ENCODE peak calls at places on chromosomes 12 and 14, in six cellular contexts. One of them, this sample, is unnamed.

GRCh38 chr12:93573552-93574223 is 1.2 kb downstream of the SOCS2 start:
- DNase-seq in SHP77 treated with DMSO at 0.1 percent for 48 hours: no peak
- DNase-seq in epithelial cell of esophagus: peak
- DNase-seq in NCI-H226: no peak
- DNase-seq in iris pigment epithelial cell: peak
- DNase-seq in activated T-cell treated with anti-CD3 and anti-CD28 coated beads, Interleukin-2, amount 50 U/mL, for 72 hours: peak
- DNase-seq in this sample: no peak

GRCh38 chr12:95820096-95820703 is 29.6 kb upstream of the NTN4 start:
- DNase-seq in SHP77 treated with DMSO at 0.1 percent for 48 hours: peak
- DNase-seq in epithelial cell of esophagus: peak
- DNase-seq in NCI-H226: no peak
- DNase-seq in iris pigment epithelial cell: peak
- DNase-seq in activated T-cell treated with anti-CD3 and anti-CD28 coated beads, Interleukin-2, amount 50 U/mL, for 72 hours: no peak
- DNase-seq in this sample: peak

GRCh38 chr12:59847127-59847526 is 251.3 kb downstream of the SLC16A7 start:
- DNase-seq in SHP77 treated with DMSO at 0.1 percent for 48 hours: no peak
- DNase-seq in epithelial cell of esophagus: peak
- DNase-seq in NCI-H226: no peak
- DNase-seq in iris pigment epithelial cell: no peak
- DNase-seq in activated T-cell treated with anti-CD3 and anti-CD28 coated beads, Interleukin-2, amount 50 U/mL, for 72 hours: no peak
- DNase-seq in this sample: no peak

GRCh38 chr12:108484431-108484830 is 30.6 kb upstream of the FICD start:
- DNase-seq in SHP77 treated with DMSO at 0.1 percent for 48 hours: no peak
- DNase-seq in epithelial cell of esophagus: peak
- DNase-seq in NCI-H226: no peak
- DNase-seq in iris pigment epithelial cell: no peak
- DNase-seq in activated T-cell treated with anti-CD3 and anti-CD28 coated beads, Interleukin-2, amount 50 U/mL, for 72 hours: no peak
- DNase-seq in this sample: no peak

GRCh38 chr12:70828391-70828790 is 92.1 kb downstream of the PTPRR start:
- DNase-seq in SHP77 treated with DMSO at 0.1 percent for 48 hours: no peak
- DNase-seq in epithelial cell of esophagus: no peak
- DNase-seq in NCI-H226: no peak
- DNase-seq in iris pigment epithelial cell: no peak
- DNase-seq in activated T-cell treated with anti-CD3 and anti-CD28 coated beads, Interleukin-2, amount 50 U/mL, for 72 hours: no peak
- DNase-seq in this sample: no peak

GRCh38 chr12:56628671-56629458 is 1.3 kb downstream of the BAZ2A start:
- DNase-seq in SHP77 treated with DMSO at 0.1 percent for 48 hours: no peak
- DNase-seq in epithelial cell of esophagus: peak
- DNase-seq in NCI-H226: peak
- DNase-seq in iris pigment epithelial cell: peak
- DNase-seq in activated T-cell treated with anti-CD3 and anti-CD28 coated beads, Interleukin-2, amount 50 U/mL, for 72 hours: peak
- DNase-seq in this sample: peak

GRCh38 chr12:45849289-45849688 is 119.8 kb downstream of the ARID2 start:
- DNase-seq in SHP77 treated with DMSO at 0.1 percent for 48 hours: no peak
- DNase-seq in epithelial cell of esophagus: no peak
- DNase-seq in NCI-H226: no peak
- DNase-seq in iris pigment epithelial cell: no peak
- DNase-seq in activated T-cell treated with anti-CD3 and anti-CD28 coated beads, Interleukin-2, amount 50 U/mL, for 72 hours: no peak
- DNase-seq in this sample: no peak

GRCh38 chr12:89389755-89390661 is 37.7 kb upstream of the DUSP6 start:
- DNase-seq in SHP77 treated with DMSO at 0.1 percent for 48 hours: no peak
- DNase-seq in epithelial cell of esophagus: no peak
- DNase-seq in NCI-H226: peak
- DNase-seq in iris pigment epithelial cell: peak
- DNase-seq in activated T-cell treated with anti-CD3 and anti-CD28 coated beads, Interleukin-2, amount 50 U/mL, for 72 hours: peak
- DNase-seq in this sample: no peak

GRCh38 chr12:101697197-101697929 is at the start of gene CHPT1:
- DNase-seq in SHP77 treated with DMSO at 0.1 percent for 48 hours: peak
- DNase-seq in epithelial cell of esophagus: no peak
- DNase-seq in NCI-H226: peak
- DNase-seq in iris pigment epithelial cell: peak
- DNase-seq in activated T-cell treated with anti-CD3 and anti-CD28 coated beads, Interleukin-2, amount 50 U/mL, for 72 hours: peak
- DNase-seq in this sample: peak

GRCh38 chr12:77152623-77153193 is 87.3 kb upstream of the E2F7 start:
- DNase-seq in SHP77 treated with DMSO at 0.1 percent for 48 hours: no peak
- DNase-seq in epithelial cell of esophagus: peak
- DNase-seq in NCI-H226: no peak
- DNase-seq in iris pigment epithelial cell: peak
- DNase-seq in activated T-cell treated with anti-CD3 and anti-CD28 coated beads, Interleukin-2, amount 50 U/mL, for 72 hours: no peak
- DNase-seq in this sample: peak

GRCh38 chr14:95835331-95835730 is 41.3 kb upstream of the TUNAR start:
- DNase-seq in SHP77 treated with DMSO at 0.1 percent for 48 hours: no peak
- DNase-seq in epithelial cell of esophagus: no peak
- DNase-seq in NCI-H226: no peak
- DNase-seq in iris pigment epithelial cell: no peak
- DNase-seq in activated T-cell treated with anti-CD3 and anti-CD28 coated beads, Interleukin-2, amount 50 U/mL, for 72 hours: peak
- DNase-seq in this sample: no peak

GRCh38 chr14:81330619-81331122 is 69.5 kb downstream of the STON2 start:
- DNase-seq in SHP77 treated with DMSO at 0.1 percent for 48 hours: no peak
- DNase-seq in epithelial cell of esophagus: peak
- DNase-seq in NCI-H226: no peak
- DNase-seq in iris pigment epithelial cell: no peak
- DNase-seq in activated T-cell treated with anti-CD3 and anti-CD28 coated beads, Interleukin-2, amount 50 U/mL, for 72 hours: no peak
- DNase-seq in this sample: no peak

GRCh38 chr12:18998343-18999270 is 130.9 kb upstream of the PLEKHA5 start:
- DNase-seq in SHP77 treated with DMSO at 0.1 percent for 48 hours: no peak
- DNase-seq in epithelial cell of esophagus: peak
- DNase-seq in NCI-H226: peak
- DNase-seq in iris pigment epithelial cell: peak
- DNase-seq in activated T-cell treated with anti-CD3 and anti-CD28 coated beads, Interleukin-2, amount 50 U/mL, for 72 hours: no peak
- DNase-seq in this sample: no peak

GRCh38 chr14:22737052-22737451 is 29.4 kb upstream of the OXA1L start:
- DNase-seq in SHP77 treated with DMSO at 0.1 percent for 48 hours: no peak
- DNase-seq in epithelial cell of esophagus: no peak
- DNase-seq in NCI-H226: no peak
- DNase-seq in iris pigment epithelial cell: peak
- DNase-seq in activated T-cell treated with anti-CD3 and anti-CD28 coated beads, Interleukin-2, amount 50 U/mL, for 72 hours: peak
- DNase-seq in this sample: peak

GRCh38 chr14:96861568-96862310 is 64.6 kb downstream of the VRK1 start:
- DNase-seq in SHP77 treated with DMSO at 0.1 percent for 48 hours: no peak
- DNase-seq in epithelial cell of esophagus: no peak
- DNase-seq in NCI-H226: no peak
- DNase-seq in iris pigment epithelial cell: no peak
- DNase-seq in activated T-cell treated with anti-CD3 and anti-CD28 coated beads, Interleukin-2, amount 50 U/mL, for 72 hours: no peak
- DNase-seq in this sample: no peak

GRCh38 chr12:25723921-25724491 is 170.9 kb upstream of the LMNTD1 start:
- DNase-seq in SHP77 treated with DMSO at 0.1 percent for 48 hours: no peak
- DNase-seq in epithelial cell of esophagus: peak
- DNase-seq in NCI-H226: no peak
- DNase-seq in iris pigment epithelial cell: peak
- DNase-seq in activated T-cell treated with anti-CD3 and anti-CD28 coated beads, Interleukin-2, amount 50 U/mL, for 72 hours: no peak
- DNase-seq in this sample: peak

GRCh38 chr12:64404470-64405446 is 566 bp downstream of the XPOT start:
- DNase-seq in SHP77 treated with DMSO at 0.1 percent for 48 hours: no peak
- DNase-seq in epithelial cell of esophagus: peak
- DNase-seq in NCI-H226: peak
- DNase-seq in iris pigment epithelial cell: peak
- DNase-seq in activated T-cell treated with anti-CD3 and anti-CD28 coated beads, Interleukin-2, amount 50 U/mL, for 72 hours: peak
- DNase-seq in this sample: peak

GRCh38 chr14:32312010-32312331 is 17.1 kb upstream of the AKAP6 start:
- DNase-seq in SHP77 treated with DMSO at 0.1 percent for 48 hours: no peak
- DNase-seq in epithelial cell of esophagus: no peak
- DNase-seq in NCI-H226: no peak
- DNase-seq in iris pigment epithelial cell: no peak
- DNase-seq in activated T-cell treated with anti-CD3 and anti-CD28 coated beads, Interleukin-2, amount 50 U/mL, for 72 hours: no peak
- DNase-seq in this sample: no peak

GRCh38 chr14:54589076-54589475 is 22.1 kb downstream of the SAMD4A start:
- DNase-seq in SHP77 treated with DMSO at 0.1 percent for 48 hours: no peak
- DNase-seq in epithelial cell of esophagus: peak
- DNase-seq in NCI-H226: peak
- DNase-seq in iris pigment epithelial cell: peak
- DNase-seq in activated T-cell treated with anti-CD3 and anti-CD28 coated beads, Interleukin-2, amount 50 U/mL, for 72 hours: no peak
- DNase-seq in this sample: no peak

GRCh38 chr14:55530464-55530863 is 49.5 kb upstream of the KTN1 start:
- DNase-seq in SHP77 treated with DMSO at 0.1 percent for 48 hours: no peak
- DNase-seq in epithelial cell of esophagus: no peak
- DNase-seq in NCI-H226: no peak
- DNase-seq in iris pigment epithelial cell: no peak
- DNase-seq in activated T-cell treated with anti-CD3 and anti-CD28 coated beads, Interleukin-2, amount 50 U/mL, for 72 hours: no peak
- DNase-seq in this sample: no peak

GRCh38 chr12:2974560-2974971 is 15.4 kb downstream of the TEAD4 start:
- DNase-seq in SHP77 treated with DMSO at 0.1 percent for 48 hours: no peak
- DNase-seq in epithelial cell of esophagus: peak
- DNase-seq in NCI-H226: peak
- DNase-seq in iris pigment epithelial cell: peak
- DNase-seq in activated T-cell treated with anti-CD3 and anti-CD28 coated beads, Interleukin-2, amount 50 U/mL, for 72 hours: no peak
- DNase-seq in this sample: no peak

GRCh38 chr14:55122441-55122986 is 6.5 kb upstream of the LGALS3 start:
- DNase-seq in SHP77 treated with DMSO at 0.1 percent for 48 hours: no peak
- DNase-seq in epithelial cell of esophagus: peak
- DNase-seq in NCI-H226: peak
- DNase-seq in iris pigment epithelial cell: peak
- DNase-seq in activated T-cell treated with anti-CD3 and anti-CD28 coated beads, Interleukin-2, amount 50 U/mL, for 72 hours: no peak
- DNase-seq in this sample: peak

GRCh38 chr14:49879683-49880204 is 13.1 kb upstream of the ARF6 start:
- DNase-seq in SHP77 treated with DMSO at 0.1 percent for 48 hours: peak
- DNase-seq in epithelial cell of esophagus: peak
- DNase-seq in NCI-H226: peak
- DNase-seq in iris pigment epithelial cell: peak
- DNase-seq in activated T-cell treated with anti-CD3 and anti-CD28 coated beads, Interleukin-2, amount 50 U/mL, for 72 hours: peak
- DNase-seq in this sample: peak

GRCh38 chr14:99672506-99673327 is 11.4 kb upstream of the CYP46A1 start:
- DNase-seq in SHP77 treated with DMSO at 0.1 percent for 48 hours: no peak
- DNase-seq in epithelial cell of esophagus: no peak
- DNase-seq in NCI-H226: no peak
- DNase-seq in iris pigment epithelial cell: no peak
- DNase-seq in activated T-cell treated with anti-CD3 and anti-CD28 coated beads, Interleukin-2, amount 50 U/mL, for 72 hours: no peak
- DNase-seq in this sample: no peak

GRCh38 chr14:81401420-81402122 is 1.4 kb upstream of the STON2 start:
- DNase-seq in SHP77 treated with DMSO at 0.1 percent for 48 hours: no peak
- DNase-seq in epithelial cell of esophagus: peak
- DNase-seq in NCI-H226: peak
- DNase-seq in iris pigment epithelial cell: peak
- DNase-seq in activated T-cell treated with anti-CD3 and anti-CD28 coated beads, Interleukin-2, amount 50 U/mL, for 72 hours: no peak
- DNase-seq in this sample: peak

GRCh38 chr14:91956616-91957015 is 9.1 kb upstream of the FBLN5 start:
- DNase-seq in SHP77 treated with DMSO at 0.1 percent for 48 hours: no peak
- DNase-seq in epithelial cell of esophagus: peak
- DNase-seq in NCI-H226: no peak
- DNase-seq in iris pigment epithelial cell: no peak
- DNase-seq in activated T-cell treated with anti-CD3 and anti-CD28 coated beads, Interleukin-2, amount 50 U/mL, for 72 hours: no peak
- DNase-seq in this sample: peak

GRCh38 chr14:56199095-56199975 is 81.1 kb downstream of the PELI2 start:
- DNase-seq in SHP77 treated with DMSO at 0.1 percent for 48 hours: peak
- DNase-seq in epithelial cell of esophagus: peak
- DNase-seq in NCI-H226: no peak
- DNase-seq in iris pigment epithelial cell: peak
- DNase-seq in activated T-cell treated with anti-CD3 and anti-CD28 coated beads, Interleukin-2, amount 50 U/mL, for 72 hours: no peak
- DNase-seq in this sample: no peak

GRCh38 chr14:70096866-70097265 is 91.9 kb downstream of the SLC8A3 start:
- DNase-seq in SHP77 treated with DMSO at 0.1 percent for 48 hours: peak
- DNase-seq in epithelial cell of esophagus: peak
- DNase-seq in NCI-H226: no peak
- DNase-seq in iris pigment epithelial cell: peak
- DNase-seq in activated T-cell treated with anti-CD3 and anti-CD28 coated beads, Interleukin-2, amount 50 U/mL, for 72 hours: no peak
- DNase-seq in this sample: no peak

GRCh38 chr12:76883151-76883550 is 4.3 kb upstream of the CSRP2 start:
- DNase-seq in SHP77 treated with DMSO at 0.1 percent for 48 hours: no peak
- DNase-seq in epithelial cell of esophagus: peak
- DNase-seq in NCI-H226: peak
- DNase-seq in iris pigment epithelial cell: peak
- DNase-seq in activated T-cell treated with anti-CD3 and anti-CD28 coated beads, Interleukin-2, amount 50 U/mL, for 72 hours: no peak
- DNase-seq in this sample: no peak

GRCh38 chr14:78904094-78904493 is 733.9 kb downstream of the NRXN3 start:
- DNase-seq in SHP77 treated with DMSO at 0.1 percent for 48 hours: no peak
- DNase-seq in epithelial cell of esophagus: no peak
- DNase-seq in NCI-H226: no peak
- DNase-seq in iris pigment epithelial cell: no peak
- DNase-seq in activated T-cell treated with anti-CD3 and anti-CD28 coated beads, Interleukin-2, amount 50 U/mL, for 72 hours: no peak
- DNase-seq in this sample: no peak

GRCh38 chr14:103679351-103679750 is 35.9 kb downstream of the XRCC3 start:
- DNase-seq in SHP77 treated with DMSO at 0.1 percent for 48 hours: no peak
- DNase-seq in epithelial cell of esophagus: no peak
- DNase-seq in NCI-H226: no peak
- DNase-seq in iris pigment epithelial cell: peak
- DNase-seq in activated T-cell treated with anti-CD3 and anti-CD28 coated beads, Interleukin-2, amount 50 U/mL, for 72 hours: peak
- DNase-seq in this sample: peak

This sample was measured in trophoblast cell.